ENCODE peak calls at places on chromosomes 7 and 10, in eight cellular contexts. One of them, this sample, is unnamed.

GRCh38 chr7:34133356-34133982 is 228.1 kb downstream of the BMPER start:
- DNase-seq in HuH-7.5: no peak
- DNase-seq in C1 segment of cervical spinal cord: no peak
- DNase-seq in KBM-7: no peak
- DNase-seq in transverse colon: no peak
- DNase-seq in T1000: peak
- DNase-seq in AG09309: peak
- DNase-seq in colonic mucosa: no peak
- DNase-seq in this sample: no peak

GRCh38 chr10:127012769-127013152 is 107.5 kb downstream of the DOCK1 start:
- DNase-seq in transverse colon: peak
- DNase-seq in HuH-7.5: peak
- DNase-seq in KBM-7: peak
- DNase-seq in colonic mucosa: peak
- DNase-seq in C1 segment of cervical spinal cord: peak
- DNase-seq in AG09309: no peak
- DNase-seq in T1000: no peak
- DNase-seq in this sample: peak

GRCh38 chr7:28815369-28815927 is 142.7 kb downstream of the TRIL start:
- DNase-seq in transverse colon: no peak
- DNase-seq in T1000: no peak
- DNase-seq in colonic mucosa: no peak
- DNase-seq in C1 segment of cervical spinal cord: no peak
- DNase-seq in HuH-7.5: no peak
- DNase-seq in AG09309: no peak
- DNase-seq in KBM-7: no peak
- DNase-seq in this sample: no peak

GRCh38 chr7:2660359-2661095 is 27.5 kb upstream of the AMZ1 start:
- DNase-seq in C1 segment of cervical spinal cord: no peak
- DNase-seq in HuH-7.5: no peak
- DNase-seq in KBM-7: no peak
- DNase-seq in colonic mucosa: no peak
- DNase-seq in T1000: no peak
- DNase-seq in transverse colon: no peak
- DNase-seq in AG09309: no peak
- DNase-seq in this sample: no peak

GRCh38 chr7:40972426-40972825 is 730.5 kb downstream of the INHBA start:
- DNase-seq in colonic mucosa: no peak
- DNase-seq in transverse colon: no peak
- DNase-seq in AG09309: no peak
- DNase-seq in KBM-7: no peak
- DNase-seq in C1 segment of cervical spinal cord: no peak
- DNase-seq in HuH-7.5: no peak
- DNase-seq in T1000: no peak
- DNase-seq in this sample: no peak

GRCh38 chr10:46236941-46237681 is 49.7 kb upstream of the ANTXRL start:
- DNase-seq in KBM-7: no peak
- DNase-seq in HuH-7.5: no peak
- DNase-seq in transverse colon: no peak
- DNase-seq in C1 segment of cervical spinal cord: no peak
- DNase-seq in colonic mucosa: peak
- DNase-seq in AG09309: no peak
- DNase-seq in T1000: no peak
- DNase-seq in this sample: no peak

GRCh38 chr10:33465747-33466146 is 131.3 kb upstream of the NRP1 start:
- DNase-seq in AG09309: no peak
- DNase-seq in colonic mucosa: no peak
- DNase-seq in KBM-7: no peak
- DNase-seq in C1 segment of cervical spinal cord: no peak
- DNase-seq in transverse colon: no peak
- DNase-seq in T1000: no peak
- DNase-seq in HuH-7.5: no peak
- DNase-seq in this sample: no peak

GRCh38 chr7:138608292-138608691 is 92.9 kb downstream of the SVOPL start:
- DNase-seq in colonic mucosa: no peak
- DNase-seq in T1000: no peak
- DNase-seq in C1 segment of cervical spinal cord: no peak
- DNase-seq in AG09309: no peak
- DNase-seq in transverse colon: no peak
- DNase-seq in HuH-7.5: no peak
- DNase-seq in KBM-7: peak
- DNase-seq in this sample: no peak